ENCODE peak calls at places on chromosomes 6 and 20, in five cellular contexts. L is stomach, S is prostate gland, R is heart left ventricle, M is AG08396. U is an unnamed sample.

GRCh38 chr6:28497893-28498292 is 17.7 kb downstream of the GPX6 start:
- DNase-seq in L (no peak), S (no peak), M (no peak), R (no peak), U (no peak)

GRCh38 chr20:32983459-32984112 is 20.6 kb downstream of the SUN5 start:
- DNase-seq in S (no peak), M (no peak), L (no peak), R (no peak), U (no peak)

GRCh38 chr20:48722002-48722731 is 105.6 kb downstream of the PREX1 start:
- DNase-seq in L (peak), S (no peak), M (no peak), R (no peak), U (no peak)

GRCh38 chr6:149228276-149228962 is 89.1 kb upstream of the TAB2 start:
- DNase-seq in R (no peak), S (no peak), L (no peak), M (no peak), U (no peak)

GRCh38 chr20:62707981-62708521 is 585 bp upstream of the NTSR1 start:
- DNase-seq in S (no peak), L (no peak), M (no peak), R (no peak), U (no peak)

GRCh38 chr6:136087986-136088385 is 162.1 kb downstream of the MTFR2 start:
- DNase-seq in S (no peak), M (no peak), L (no peak), R (no peak), U (no peak)

GRCh38 chr6:31691564-31692108 is 10.8 kb upstream of the LY6G5C start:
- DNase-seq in L (no peak), S (no peak), R (no peak), M (no peak), U (no peak)

GRCh38 chr6:113936093-113936934 is 34.6 kb downstream of the HDAC2 start:
- DNase-seq in M (peak), R (no peak), S (peak), L (no peak), U (peak)

GRCh38 chr20:37640600-37641561 is 52.9 kb upstream of the CTNNBL1 start:
- DNase-seq in M (peak), L (no peak), S (no peak), R (no peak), U (no peak)

GRCh38 chr6:151240036-151240685 is 394 bp downstream of the AKAP12 start:
- DNase-seq in M (peak), S (peak), L (peak), R (peak), U (no peak)

GRCh38 chr20:37669062-37669772 is 24.6 kb upstream of the CTNNBL1 start:
- DNase-seq in L (no peak), M (no peak), S (no peak), R (no peak), U (no peak)

GRCh38 chr6:84687487-84687886 is 76.9 kb downstream of the TBX18 start:
- DNase-seq in L (no peak), M (no peak), S (no peak), R (no peak), U (no peak)

GRCh38 chr6:41858703-41859102 is 36.5 kb downstream of the USP49 start:
- DNase-seq in S (no peak), M (no peak), R (no peak), L (no peak), U (no peak)

GRCh38 chr20:40054311-40054710 is 634.7 kb downstream of the MAFB start:
- DNase-seq in R (no peak), L (no peak), S (no peak), M (no peak), U (no peak)

GRCh38 chr20:47042464-47042863 is 147.8 kb downstream of the EYA2 start:
- DNase-seq in R (no peak), S (no peak), L (no peak), M (no peak), U (no peak)

GRCh38 chr6:88585081-88585692 is 378.2 kb downstream of the RNGTT start:
- DNase-seq in S (no peak), R (no peak), M (no peak), L (no peak), U (no peak)

GRCh38 chr6:26065952-26066380 is 21.3 kb upstream of the HFE start:
- DNase-seq in R (peak), L (peak), M (peak), S (peak), U (peak)

GRCh38 chr20:8152847-8153246 is 20.8 kb downstream of the PLCB1 start:
- DNase-seq in S (no peak), R (no peak), L (no peak), M (no peak), U (no peak)

GRCh38 chr6:155186052-155186658 is 77.7 kb upstream of the CLDN20 start:
- DNase-seq in L (no peak), R (no peak), M (no peak), S (no peak), U (no peak)

GRCh38 chr6:53496797-53497196 is 48.1 kb downstream of the GCLC start:
- DNase-seq in L (no peak), M (peak), S (no peak), R (no peak), U (no peak)

GRCh38 chr6:160534050-160534696 is 129.9 kb downstream of the LPA start:
- DNase-seq in R (peak), L (peak), S (peak), M (peak), U (peak)

GRCh38 chr6:72620866-72621242 is 1.0 kb upstream of the KCNQ5 start:
- DNase-seq in M (peak), S (no peak), L (no peak), R (no peak), U (no peak)

GRCh38 chr20:31869942-31870702 is at the start of the genes DUSP15 and TTLL9:
- DNase-seq in M (peak), R (peak), L (peak), S (no peak), U (no peak)

GRCh38 chr20:10673176-10673830 is 496 bp downstream of the JAG1 start:
- DNase-seq in M (peak), R (no peak), S (no peak), L (peak), U (peak)

GRCh38 chr6:157235600-157236039 is 87.7 kb downstream of the TMEM242 start:
- DNase-seq in R (peak), L (peak), S (no peak), M (peak), U (no peak)

GRCh38 chr6:113859349-113860164 is 2.4 kb downstream of the MARCKS start:
- DNase-seq in R (peak), M (peak), S (peak), L (peak), U (no peak)

GRCh38 chr20:12201289-12201991 is 283.7 kb downstream of the BTBD3 start:
- DNase-seq in M (peak), L (no peak), S (no peak), R (no peak), U (no peak)

GRCh38 chr6:98636941-98637340 is 197.4 kb upstream of the POU3F2 start:
- DNase-seq in R (no peak), S (no peak), M (no peak), L (no peak), U (peak)

GRCh38 chr6:71965404-71965803 is 79.1 kb downstream of the RIMS1 start:
- DNase-seq in R (no peak), L (no peak), M (no peak), S (no peak), U (peak)

GRCh38 chr6:140319209-140319608 is 944.8 kb upstream of the CITED2 start:
- DNase-seq in R (no peak), M (peak), L (no peak), S (no peak), U (no peak)

GRCh38 chr6:106490453-106490852 is 129.9 kb downstream of the CRYBG1 start:
- DNase-seq in L (no peak), M (no peak), S (no peak), R (no peak), U (no peak)

GRCh38 chr20:28562510-28562898 is 2695.0 kb upstream of the DEFB115 start:
- DNase-seq in R (no peak), M (peak), S (no peak), L (no peak), U (no peak)

GRCh38 chr6:166619912-166620311 is 7.1 kb downstream of the RPS6KA2 start:
- DNase-seq in M (peak), R (no peak), S (peak), L (peak), U (no peak)

GRCh38 chr6:140320799-140321099 is 946.3 kb upstream of the CITED2 start:
- DNase-seq in L (no peak), M (no peak), S (no peak), R (no peak), U (no peak)

GRCh38 chr6:41687501-41688175 is 47.8 kb downstream of the TFEB start:
- DNase-seq in R (no peak), L (peak), S (no peak), M (no peak), U (no peak)

GRCh38 chr20:1298166-1298565 is 30.8 kb downstream of the SDCBP2 start:
- DNase-seq in R (no peak), S (no peak), M (no peak), L (no peak), U (no peak)

GRCh38 chr6:30304002-30304401 is 22.7 kb upstream of the TRIM39 start:
- DNase-seq in L (no peak), S (no peak), M (no peak), R (no peak), U (no peak)

U was measured in DMS153.